ENCODE peak calls at places on chromosomes 11 and 22, in five cellular contexts. F is sigmoid colon; J is activated T-helper 1 cell treated with anti-CD3 and anti-CD28 coated beads, Interleukin-12 subunit alpha, Interleukin-12 subunit beta, Interleukin-2, Interleukin-4 antibody, amounts not matched to agents 30 ng/mL and 10 ng/mL and 1 ng/mL, durations not matched to agents 14 hours and 24 hours and 36 hours; U is T-helper 1 cell; M is non-pigmented ciliary epithelial cell. S is an unnamed sample.

GRCh38 chr22:23306438-23306921 is 126.2 kb downstream of the BCR start:
- DNase-seq in F (no peak), J (no peak), U (no peak), M (no peak), S (no peak)

GRCh38 chr22:22226448-22227187 is 18.0 kb upstream of the VPREB1 start:
- DNase-seq in F (no peak), M (no peak), J (no peak), U (no peak), S (no peak)

GRCh38 chr11:108394744-108395284 is 72.5 kb downstream of the C11orf65 start:
- DNase-seq in F (no peak), J (no peak), U (no peak), M (no peak), S (no peak)

GRCh38 chr22:31288496-31289235 is 3.6 kb downstream of the PIK3IP1 start:
- DNase-seq in F (peak; percentile 43), M (no peak), J (no peak), U (no peak), S (no peak)

GRCh38 chr11:121497176-121497995 is 44.6 kb upstream of the SORL1-AS1 start:
- DNase-seq in U (no peak), F (no peak), J (no peak), M (no peak), S (no peak)

GRCh38 chr22:22684605-22685561 is 40.5 kb downstream of the GGTLC2 start:
- DNase-seq in J (no peak), M (no peak), F (peak; percentile 43), U (no peak), S (no peak)

GRCh38 chr11:2933376-2934056 is 4.3 kb upstream of the PHLDA2 start:
- DNase-seq in U (peak; percentile 38), J (peak; percentile 48), M (no peak), F (peak; percentile 81), S (peak; percentile 69)

GRCh38 chr22:16917144-16918003 is 90.6 kb downstream of the GAB4 start:
- DNase-seq in U (no peak), F (no peak), M (no peak), J (peak; percentile 13), S (peak; percentile 43)

GRCh38 chr11:72519220-72519881 is 85.0 kb upstream of the CLPB start:
- DNase-seq in U (no peak), M (no peak), J (peak; percentile 8), F (no peak), S (no peak)

GRCh38 chr11:117144477-117145392 is 648 bp downstream of the PAFAH1B2 start:
- DNase-seq in U (no peak), F (peak; percentile 82), J (peak; percentile 17), M (peak; percentile 42), S (peak; percentile 24)

GRCh38 chr11:65894034-65894591 is 3.6 kb downstream of the CCDC85B start:
- DNase-seq in M (no peak), U (no peak), J (no peak), F (no peak), S (peak; percentile 38)